ENCODE peak calls at places on chromosomes 5 and 9, in eight cellular contexts. One of them, this sample, is unnamed.

GRCh38 chr5:160310910-160311295 is 1.5 kb downstream of the CCNJL start:
- DNase-seq in keratinocyte: no peak
- DNase-seq in pancreas: no peak
- DNase-seq in fibroblast of pulmonary artery: no peak
- DNase-seq in stomach: no peak
- DNase-seq in HCT116: no peak
- DNase-seq in heart right ventricle: no peak
- DNase-seq in neural crest cell: no peak
- DNase-seq in this sample: no peak

GRCh38 chr5:56064984-56065383 is 70.2 kb upstream of the IL6ST start:
- DNase-seq in keratinocyte: no peak
- DNase-seq in pancreas: no peak
- DNase-seq in fibroblast of pulmonary artery: no peak
- DNase-seq in stomach: no peak
- DNase-seq in HCT116: no peak
- DNase-seq in heart right ventricle: no peak
- DNase-seq in neural crest cell: no peak
- DNase-seq in this sample: no peak

GRCh38 chr5:40518511-40518917 is 161.2 kb upstream of the PTGER4 start:
- DNase-seq in keratinocyte: peak; percentile 72
- DNase-seq in pancreas: no peak
- DNase-seq in fibroblast of pulmonary artery: no peak
- DNase-seq in stomach: peak; percentile 31
- DNase-seq in HCT116: peak; percentile 56
- DNase-seq in heart right ventricle: no peak
- DNase-seq in neural crest cell: no peak
- DNase-seq in this sample: no peak

GRCh38 chr5:43106290-43106638 is 14.4 kb upstream of the ZNF131 start:
- DNase-seq in keratinocyte: no peak
- DNase-seq in pancreas: no peak
- DNase-seq in fibroblast of pulmonary artery: no peak
- DNase-seq in stomach: no peak
- DNase-seq in HCT116: no peak
- DNase-seq in heart right ventricle: no peak
- DNase-seq in neural crest cell: no peak
- DNase-seq in this sample: no peak

GRCh38 chr5:134561871-134562296 is 36.4 kb downstream of the JADE2 start:
- DNase-seq in keratinocyte: no peak
- DNase-seq in pancreas: no peak
- DNase-seq in fibroblast of pulmonary artery: peak; percentile 97
- DNase-seq in stomach: peak; percentile 49
- DNase-seq in HCT116: peak; percentile 7
- DNase-seq in heart right ventricle: peak; percentile 58
- DNase-seq in neural crest cell: peak; percentile 41
- DNase-seq in this sample: peak; percentile 54

GRCh38 chr9:35616681-35617459 is 1.3 kb downstream of the CD72 start:
- DNase-seq in keratinocyte: peak; percentile 17
- DNase-seq in pancreas: peak; percentile 75
- DNase-seq in fibroblast of pulmonary artery: peak; percentile 55
- DNase-seq in stomach: peak; percentile 77
- DNase-seq in HCT116: no peak
- DNase-seq in heart right ventricle: peak; percentile 76
- DNase-seq in neural crest cell: peak; percentile 43
- DNase-seq in this sample: peak; percentile 70

GRCh38 chr9:9862412-9862811 is 750.4 kb downstream of the PTPRD start:
- DNase-seq in keratinocyte: no peak
- DNase-seq in pancreas: no peak
- DNase-seq in fibroblast of pulmonary artery: no peak
- DNase-seq in stomach: no peak
- DNase-seq in HCT116: no peak
- DNase-seq in heart right ventricle: no peak
- DNase-seq in neural crest cell: no peak
- DNase-seq in this sample: no peak

GRCh38 chr5:13558408-13558807 is 386.1 kb downstream of the DNAH5 start:
- DNase-seq in keratinocyte: no peak
- DNase-seq in pancreas: no peak
- DNase-seq in fibroblast of pulmonary artery: no peak
- DNase-seq in stomach: no peak
- DNase-seq in HCT116: no peak
- DNase-seq in heart right ventricle: no peak
- DNase-seq in neural crest cell: no peak
- DNase-seq in this sample: no peak

GRCh38 chr5:68396722-68397121 is 181.2 kb downstream of the PIK3R1 start:
- DNase-seq in keratinocyte: no peak
- DNase-seq in pancreas: no peak
- DNase-seq in fibroblast of pulmonary artery: no peak
- DNase-seq in stomach: peak; percentile 51
- DNase-seq in HCT116: no peak
- DNase-seq in heart right ventricle: no peak
- DNase-seq in neural crest cell: no peak
- DNase-seq in this sample: no peak

GRCh38 chr5:15008476-15008875 is 136.9 kb upstream of the ANKH start:
- DNase-seq in keratinocyte: peak; percentile 75
- DNase-seq in pancreas: peak; percentile 83
- DNase-seq in fibroblast of pulmonary artery: peak; percentile 97
- DNase-seq in stomach: peak; percentile 90
- DNase-seq in HCT116: peak; percentile 85
- DNase-seq in heart right ventricle: peak; percentile 81
- DNase-seq in neural crest cell: no peak
- DNase-seq in this sample: peak; percentile 29

GRCh38 chr5:135462304-135462703 is 10.2 kb upstream of the TIFAB start:
- DNase-seq in keratinocyte: no peak
- DNase-seq in pancreas: peak; percentile 39
- DNase-seq in fibroblast of pulmonary artery: peak; percentile 44
- DNase-seq in stomach: peak; percentile 52
- DNase-seq in HCT116: peak; percentile 90
- DNase-seq in heart right ventricle: no peak
- DNase-seq in neural crest cell: peak; percentile 58
- DNase-seq in this sample: peak; percentile 79

GRCh38 chr9:108552459-108553040 is 303.2 kb downstream of the ACTL7B start:
- DNase-seq in keratinocyte: no peak
- DNase-seq in pancreas: no peak
- DNase-seq in fibroblast of pulmonary artery: no peak
- DNase-seq in stomach: peak; percentile 70
- DNase-seq in HCT116: peak; percentile 68
- DNase-seq in heart right ventricle: no peak
- DNase-seq in neural crest cell: no peak
- DNase-seq in this sample: no peak

GRCh38 chr5:178114325-178115135 is 1.2 kb downstream of the N4BP3 start:
- DNase-seq in keratinocyte: no peak
- DNase-seq in pancreas: no peak
- DNase-seq in fibroblast of pulmonary artery: no peak
- DNase-seq in stomach: peak; percentile 60
- DNase-seq in HCT116: no peak
- DNase-seq in heart right ventricle: no peak
- DNase-seq in neural crest cell: no peak
- DNase-seq in this sample: peak; percentile 64

GRCh38 chr5:134345996-134346395 is 21.0 kb downstream of the CDKL3 start:
- DNase-seq in keratinocyte: peak; percentile 28
- DNase-seq in pancreas: no peak
- DNase-seq in fibroblast of pulmonary artery: no peak
- DNase-seq in stomach: no peak
- DNase-seq in HCT116: no peak
- DNase-seq in heart right ventricle: no peak
- DNase-seq in neural crest cell: no peak
- DNase-seq in this sample: no peak

GRCh38 chr5:174532453-174533126 is 191.8 kb upstream of the MSX2 start:
- DNase-seq in keratinocyte: peak; percentile 84
- DNase-seq in pancreas: peak; percentile 60
- DNase-seq in fibroblast of pulmonary artery: peak; percentile 97
- DNase-seq in stomach: peak; percentile 86
- DNase-seq in HCT116: peak; percentile 91
- DNase-seq in heart right ventricle: peak; percentile 52
- DNase-seq in neural crest cell: peak; percentile 22
- DNase-seq in this sample: peak; percentile 47

GRCh38 chr9:18237776-18238175 is 236.2 kb upstream of the ADAMTSL1 start:
- DNase-seq in keratinocyte: no peak
- DNase-seq in pancreas: no peak
- DNase-seq in fibroblast of pulmonary artery: no peak
- DNase-seq in stomach: no peak
- DNase-seq in HCT116: no peak
- DNase-seq in heart right ventricle: no peak
- DNase-seq in neural crest cell: no peak
- DNase-seq in this sample: no peak
- TF ChIP-seq CTCF in keratinocyte: no peak
- TF ChIP-seq CTCF in pancreas: no peak
- TF ChIP-seq CTCF in fibroblast of pulmonary artery: no peak
- TF ChIP-seq CTCF in stomach: no peak
- TF ChIP-seq CTCF in HCT116: no peak
- TF ChIP-seq CTCF in heart right ventricle: no peak
- TF ChIP-seq CTCF in neural crest cell: peak; percentile 20
- TF ChIP-seq CTCF in this sample: no peak

GRCh38 chr9:131281119-131281965 is 5.0 kb upstream of the FAM78A start:
- DNase-seq in keratinocyte: no peak
- DNase-seq in pancreas: no peak
- DNase-seq in fibroblast of pulmonary artery: no peak
- DNase-seq in stomach: no peak
- DNase-seq in HCT116: no peak
- DNase-seq in heart right ventricle: no peak
- DNase-seq in neural crest cell: no peak
- DNase-seq in this sample: no peak
- TF ChIP-seq CTCF in keratinocyte: no peak
- TF ChIP-seq CTCF in pancreas: no peak
- TF ChIP-seq CTCF in fibroblast of pulmonary artery: no peak
- TF ChIP-seq CTCF in stomach: no peak
- TF ChIP-seq CTCF in HCT116: no peak
- TF ChIP-seq CTCF in heart right ventricle: no peak
- TF ChIP-seq CTCF in neural crest cell: no peak
- TF ChIP-seq CTCF in this sample: no peak

DNA sequence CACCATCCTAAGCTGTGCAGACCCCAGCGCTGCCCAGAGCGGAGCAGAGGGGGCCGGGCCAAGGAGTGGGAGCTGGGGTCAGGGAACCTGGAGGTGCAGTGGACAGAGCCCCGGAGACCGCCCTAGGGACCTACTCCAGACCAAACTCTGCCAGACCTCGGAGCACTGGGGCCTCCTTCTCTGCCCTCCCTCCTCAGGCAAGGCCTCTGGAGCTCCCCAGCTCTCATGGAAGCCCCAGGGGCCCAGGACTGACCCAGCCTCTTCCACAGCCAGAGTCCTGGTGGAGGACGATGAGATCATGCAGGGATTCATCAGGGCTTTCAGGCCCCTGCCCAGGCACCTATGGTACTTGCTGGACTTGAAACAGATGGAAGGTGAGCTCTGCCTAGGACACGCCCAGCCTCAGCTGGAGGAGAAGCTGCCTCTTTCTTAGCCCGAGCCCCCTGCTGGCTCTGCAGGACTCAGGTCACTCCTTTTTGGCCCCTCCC is 3.6 kb downstream of the PAEP start:
- DNase-seq in keratinocyte: no peak
- DNase-seq in pancreas: no peak
- DNase-seq in fibroblast of pulmonary artery: no peak
- DNase-seq in stomach: peak; percentile 16
- DNase-seq in HCT116: no peak
- DNase-seq in heart right ventricle: no peak
- DNase-seq in neural crest cell: no peak
- DNase-seq in this sample: no peak
- TF ChIP-seq CTCF in keratinocyte: no peak
- TF ChIP-seq CTCF in pancreas: no peak
- TF ChIP-seq CTCF in fibroblast of pulmonary artery: no peak
- TF ChIP-seq CTCF in stomach: no peak
- TF ChIP-seq CTCF in HCT116: no peak
- TF ChIP-seq CTCF in heart right ventricle: no peak
- TF ChIP-seq CTCF in neural crest cell: no peak
- TF ChIP-seq CTCF in this sample: no peak

GRCh38 chr5:116360008-116360853 is 214.4 kb downstream of the SEMA6A start:
- DNase-seq in keratinocyte: no peak
- DNase-seq in pancreas: peak; percentile 60
- DNase-seq in fibroblast of pulmonary artery: no peak
- DNase-seq in stomach: no peak
- DNase-seq in HCT116: no peak
- DNase-seq in heart right ventricle: peak; percentile 72
- DNase-seq in neural crest cell: no peak
- DNase-seq in this sample: no peak

GRCh38 chr5:116361979-116362577 is 212.5 kb downstream of the SEMA6A start:
- DNase-seq in keratinocyte: no peak
- DNase-seq in pancreas: no peak
- DNase-seq in fibroblast of pulmonary artery: no peak
- DNase-seq in stomach: no peak
- DNase-seq in HCT116: no peak
- DNase-seq in heart right ventricle: no peak
- DNase-seq in neural crest cell: no peak
- DNase-seq in this sample: no peak

GRCh38 chr5:116359575-116359974 is 215.0 kb downstream of the SEMA6A start:
- DNase-seq in keratinocyte: no peak
- DNase-seq in pancreas: no peak
- DNase-seq in fibroblast of pulmonary artery: no peak
- DNase-seq in stomach: no peak
- DNase-seq in HCT116: no peak
- DNase-seq in heart right ventricle: no peak
- DNase-seq in neural crest cell: no peak
- DNase-seq in this sample: no peak

GRCh38 chr5:116358911-116359418 is 215.7 kb downstream of the SEMA6A start:
- DNase-seq in keratinocyte: no peak
- DNase-seq in pancreas: no peak
- DNase-seq in fibroblast of pulmonary artery: no peak
- DNase-seq in stomach: no peak
- DNase-seq in HCT116: no peak
- DNase-seq in heart right ventricle: no peak
- DNase-seq in neural crest cell: no peak
- DNase-seq in this sample: no peak

DNA sequence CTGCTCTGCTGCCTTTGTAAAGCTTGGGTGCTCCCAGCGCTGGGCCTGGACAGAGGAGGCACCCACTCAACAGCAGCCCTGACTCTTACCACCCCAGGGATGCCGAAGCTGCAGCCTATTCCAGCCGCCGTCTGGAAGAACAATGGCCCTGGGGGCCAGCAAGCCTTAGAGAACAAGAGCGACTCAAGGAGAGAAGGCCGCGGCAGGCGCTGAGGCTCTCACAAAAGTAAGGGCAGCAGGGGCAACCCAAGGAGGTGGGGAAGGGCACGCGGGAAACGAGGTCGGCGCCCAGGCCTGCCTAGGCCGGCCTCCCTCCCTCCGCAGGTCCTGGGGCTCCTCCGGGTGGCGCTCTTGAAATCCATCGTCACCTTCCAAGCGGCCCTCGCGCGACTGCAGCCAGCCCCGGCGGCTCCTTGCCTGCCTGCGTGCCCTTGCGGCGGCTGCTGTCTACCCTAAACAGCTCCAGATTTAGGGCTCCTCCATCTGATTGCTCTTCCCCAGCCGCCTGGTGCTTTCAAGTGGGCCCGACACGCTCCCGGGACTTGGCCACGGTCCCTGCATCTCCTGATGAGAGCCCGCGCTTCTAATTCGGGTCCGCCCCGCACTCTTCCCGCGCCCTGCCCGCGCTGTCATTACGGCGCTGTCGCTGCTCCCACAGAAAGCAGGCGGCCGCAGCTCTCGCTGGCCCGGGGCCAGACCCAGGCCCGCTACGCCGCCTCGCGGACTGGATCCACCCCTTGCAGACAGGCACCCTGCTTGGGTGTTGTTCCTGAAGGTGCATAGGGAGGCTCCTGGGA is 213.3 kb downstream of the SEMA6A start:
- DNase-seq in keratinocyte: no peak
- DNase-seq in pancreas: peak; percentile 80
- DNase-seq in fibroblast of pulmonary artery: peak; percentile 36
- DNase-seq in stomach: peak; percentile 55
- DNase-seq in HCT116: no peak
- DNase-seq in heart right ventricle: peak; percentile 78
- DNase-seq in neural crest cell: peak; percentile 42
- DNase-seq in this sample: peak; percentile 74
- TF ChIP-seq CTCF in keratinocyte: peak; percentile 43
- TF ChIP-seq CTCF in pancreas: no peak
- TF ChIP-seq CTCF in fibroblast of pulmonary artery: peak; percentile 29
- TF ChIP-seq CTCF in stomach: no peak
- TF ChIP-seq CTCF in HCT116: no peak
- TF ChIP-seq CTCF in heart right ventricle: peak; percentile 68
- TF ChIP-seq CTCF in neural crest cell: peak; percentile 39
- TF ChIP-seq CTCF in this sample: no peak

This sample was measured in glutamatergic neuron.